ENCODE peak calls at places on chromosomes 4 and X, in four cellular contexts. U, H, R and C are unnamed samples.

GRCh38 chr4:9594948-9595347 is 150.7 kb downstream of the DEFB131A start:
- DNase-seq in H (no peak), R (no peak), U (no peak), C (no peak)

GRCh38 chr4:41509411-41510008 is 28.4 kb upstream of the LIMCH1 start:
- DNase-seq in R (no peak), U (peak; percentile 13), H (no peak), C (peak; percentile 71)

GRCh38 chr4:153538408-153539057 is 72.4 kb downstream of the TMEM131L start:
- DNase-seq in U (no peak), R (no peak), H (no peak), C (peak; percentile 80)

GRCh38 chr4:7384003-7384928 is 50.5 kb downstream of the PSAPL1 start:
- DNase-seq in U (no peak), R (no peak), H (no peak), C (peak; percentile 3)

GRCh38 chr4:118967393-118967792 is 78.7 kb downstream of the SYNPO2 start:
- DNase-seq in H (no peak), U (peak; percentile 75), R (no peak), C (no peak)

GRCh38 chrX:41512394-41512793 is 65.3 kb downstream of the NYX start:
- DNase-seq in R (no peak), H (no peak), U (no peak), C (no peak)

GRCh38 chrX:74613350-74614192 is 853 bp downstream of the RLIM start:
- DNase-seq in H (no peak), R (no peak), U (peak; percentile 39), C (peak; percentile 19)

GRCh38 chr4:174377613-174378012 is 93.9 kb downstream of the CEP44 start:
- DNase-seq in H (no peak), R (no peak), U (peak; percentile 36), C (no peak)

GRCh38 chr4:64713256-64713840 is 304.1 kb upstream of the TECRL start:
- DNase-seq in H (no peak), R (no peak), U (peak; percentile 30), C (no peak)

GRCh38 chrX:20011608-20012007 is 20.7 kb upstream of the BCLAF3 start:
- DNase-seq in U (no peak), H (no peak), R (no peak), C (no peak)

GRCh38 chr4:121951570-121952110 is at the start of gene TRPC3:
- DNase-seq in R (peak; percentile 29), H (peak; percentile 39), U (peak; percentile 33), C (no peak)

GRCh38 chr4:99863804-99864203 is 30.4 kb downstream of the LAMTOR3 start:
- DNase-seq in H (no peak), U (peak; percentile 35), R (no peak), C (no peak)

GRCh38 chrX:681989-682388 is 51.4 kb downstream of the SHOX start:
- DNase-seq in H (no peak), R (no peak), U (no peak), C (no peak)

GRCh38 chr4:1210971-1211370 is 38.0 kb downstream of the CTBP1 start:
- DNase-seq in U (no peak), R (peak; percentile 11), H (no peak), C (no peak)

GRCh38 chr4:25376754-25377571 is at the start of gene ANAPC4:
- DNase-seq in R (peak; percentile 97), H (peak; percentile 99), U (peak; percentile 91), C (peak; percentile 93)

GRCh38 chrX:129690435-129690834 is 35.7 kb upstream of the APLN start:
- DNase-seq in U (peak; percentile 14), R (peak; percentile 44), H (no peak), C (peak; percentile 67)

GRCh38 chrX:39922497-39922896 is 175.3 kb downstream of the BCOR start:
- DNase-seq in U (no peak), R (no peak), H (no peak), C (no peak)

GRCh38 chrX:143580266-143580665 is 55.6 kb downstream of the SLITRK4 start:
- DNase-seq in U (no peak), R (no peak), H (no peak), C (no peak)

GRCh38 chr4:125434136-125434535 is 119.4 kb downstream of the FAT4 start:
- DNase-seq in U (peak; percentile 14), H (no peak), R (no peak), C (no peak)

GRCh38 chr4:170374770-170375169 is 285.0 kb upstream of the AADAT start:
- DNase-seq in R (no peak), U (no peak), H (peak; percentile 64), C (no peak)